ENCODE peak calls at places on chromosomes 11 and 22, in five cellular contexts. One of them, this sample, is unnamed.

GRCh38 chr11:4095509-4096230 is 1.1 kb downstream of the RRM1 start:
- DNase-seq in ovary: no peak
- DNase-seq in B cell: no peak
- DNase-seq in fibroblast of lung: peak; percentile 62
- DNase-seq in endothelial cell of umbilical vein: peak; percentile 20
- DNase-seq in this sample: no peak

GRCh38 chr11:61357233-61357893 is 4.3 kb downstream of the CYB561A3 start:
- DNase-seq in ovary: no peak
- DNase-seq in B cell: peak; percentile 90
- DNase-seq in fibroblast of lung: no peak
- DNase-seq in endothelial cell of umbilical vein: no peak
- DNase-seq in this sample: peak; percentile 72

GRCh38 chr11:20369816-20370215 is 6.3 kb downstream of the HTATIP2 start:
- DNase-seq in ovary: no peak
- DNase-seq in fibroblast of lung: no peak
- DNase-seq in B cell: no peak
- DNase-seq in endothelial cell of umbilical vein: no peak
- DNase-seq in this sample: no peak

GRCh38 chr11:117011541-117011908 is 86.7 kb downstream of the SIK3 start:
- DNase-seq in endothelial cell of umbilical vein: no peak
- DNase-seq in fibroblast of lung: no peak
- DNase-seq in ovary: no peak
- DNase-seq in B cell: no peak
- DNase-seq in this sample: no peak

GRCh38 chr11:114353448-114353847 is 46.9 kb downstream of the C11orf71 start:
- DNase-seq in ovary: no peak
- DNase-seq in endothelial cell of umbilical vein: no peak
- DNase-seq in B cell: no peak
- DNase-seq in fibroblast of lung: no peak
- DNase-seq in this sample: no peak

GRCh38 chr22:21451545-21452520 is 15.4 kb upstream of the TMEM191C start:
- DNase-seq in B cell: no peak
- DNase-seq in fibroblast of lung: no peak
- DNase-seq in endothelial cell of umbilical vein: no peak
- DNase-seq in ovary: no peak
- DNase-seq in this sample: no peak

GRCh38 chr11:129766858-129767604 is 48.6 kb upstream of the TMEM45B start:
- DNase-seq in endothelial cell of umbilical vein: peak; percentile 26
- DNase-seq in ovary: no peak
- DNase-seq in B cell: no peak
- DNase-seq in fibroblast of lung: peak; percentile 21
- DNase-seq in this sample: no peak

GRCh38 chr11:116641561-116642045 is 131.2 kb downstream of the BUD13 start:
- DNase-seq in fibroblast of lung: no peak
- DNase-seq in ovary: peak; percentile 23
- DNase-seq in B cell: no peak
- DNase-seq in endothelial cell of umbilical vein: peak; percentile 29
- DNase-seq in this sample: peak; percentile 71

GRCh38 chr11:1457326-1457680 is 29.3 kb downstream of the MOB2 start:
- DNase-seq in B cell: no peak
- DNase-seq in endothelial cell of umbilical vein: no peak
- DNase-seq in fibroblast of lung: no peak
- DNase-seq in ovary: no peak
- DNase-seq in this sample: no peak

GRCh38 chr22:17213976-17214375 is 5.3 kb downstream of the ADA2 start:
- DNase-seq in B cell: peak; percentile 56
- DNase-seq in fibroblast of lung: peak; percentile 39
- DNase-seq in ovary: peak; percentile 33
- DNase-seq in endothelial cell of umbilical vein: peak; percentile 40
- DNase-seq in this sample: no peak

GRCh38 chr11:118845369-118845768 is 38.3 kb upstream of the CXCR5 start:
- DNase-seq in B cell: no peak
- DNase-seq in ovary: no peak
- DNase-seq in endothelial cell of umbilical vein: peak; percentile 15
- DNase-seq in fibroblast of lung: peak; percentile 64
- DNase-seq in this sample: peak; percentile 50

GRCh38 chr22:40509401-40510134 is 127.0 kb downstream of the MRTFA start:
- DNase-seq in fibroblast of lung: peak; percentile 99
- DNase-seq in endothelial cell of umbilical vein: peak; percentile 84
- DNase-seq in B cell: no peak
- DNase-seq in ovary: peak; percentile 77
- DNase-seq in this sample: no peak

GRCh38 chr11:72950685-72951084 is 136.5 kb downstream of the ATG16L2 start:
- DNase-seq in fibroblast of lung: no peak
- DNase-seq in endothelial cell of umbilical vein: no peak
- DNase-seq in B cell: no peak
- DNase-seq in ovary: no peak
- DNase-seq in this sample: no peak

GRCh38 chr22:40597541-40598453 is 38.7 kb downstream of the MRTFA start:
- DNase-seq in endothelial cell of umbilical vein: no peak
- DNase-seq in B cell: no peak
- DNase-seq in fibroblast of lung: peak; percentile 40
- DNase-seq in ovary: no peak
- DNase-seq in this sample: no peak

DNA sequence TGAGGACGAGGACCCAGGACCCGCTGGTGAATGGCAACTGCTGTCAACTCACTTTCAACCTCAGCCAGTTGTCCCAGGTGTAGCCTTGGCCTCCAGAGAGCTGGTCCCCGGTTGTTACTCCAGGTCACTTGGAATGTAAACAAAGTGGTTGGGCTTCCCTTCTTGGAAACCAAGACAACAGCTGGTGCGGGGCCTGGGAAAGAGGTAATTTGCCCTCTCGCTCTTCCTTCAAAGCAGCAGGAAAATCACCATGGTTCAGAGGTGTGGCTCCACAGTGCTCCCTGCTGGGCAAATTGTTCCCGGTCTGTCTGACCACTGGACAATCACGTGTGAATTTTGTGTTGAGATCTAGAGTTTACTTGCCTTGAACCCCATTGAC is 15.0 kb downstream of the SLC1A2 start:
- DNase-seq in endothelial cell of umbilical vein: peak; percentile 25
- DNase-seq in B cell: no peak
- DNase-seq in ovary: no peak
- DNase-seq in fibroblast of lung: peak; percentile 45
- DNase-seq in this sample: no peak
- TF ChIP-seq CTCF in endothelial cell of umbilical vein: peak; percentile 52
- TF ChIP-seq CTCF in B cell: peak; percentile 8
- TF ChIP-seq CTCF in ovary: no peak
- TF ChIP-seq CTCF in fibroblast of lung: peak; percentile 54
- TF ChIP-seq CTCF in this sample: peak; percentile 42

GRCh38 chr11:131914299-131914902 is 544.0 kb downstream of the NTM start:
- DNase-seq in fibroblast of lung: peak; percentile 48
- DNase-seq in ovary: no peak
- DNase-seq in B cell: no peak
- DNase-seq in endothelial cell of umbilical vein: peak; percentile 20
- DNase-seq in this sample: no peak
- TF ChIP-seq CTCF in fibroblast of lung: peak; percentile 29
- TF ChIP-seq CTCF in ovary: no peak
- TF ChIP-seq CTCF in B cell: no peak
- TF ChIP-seq CTCF in endothelial cell of umbilical vein: peak; percentile 31
- TF ChIP-seq CTCF in this sample: no peak

DNA sequence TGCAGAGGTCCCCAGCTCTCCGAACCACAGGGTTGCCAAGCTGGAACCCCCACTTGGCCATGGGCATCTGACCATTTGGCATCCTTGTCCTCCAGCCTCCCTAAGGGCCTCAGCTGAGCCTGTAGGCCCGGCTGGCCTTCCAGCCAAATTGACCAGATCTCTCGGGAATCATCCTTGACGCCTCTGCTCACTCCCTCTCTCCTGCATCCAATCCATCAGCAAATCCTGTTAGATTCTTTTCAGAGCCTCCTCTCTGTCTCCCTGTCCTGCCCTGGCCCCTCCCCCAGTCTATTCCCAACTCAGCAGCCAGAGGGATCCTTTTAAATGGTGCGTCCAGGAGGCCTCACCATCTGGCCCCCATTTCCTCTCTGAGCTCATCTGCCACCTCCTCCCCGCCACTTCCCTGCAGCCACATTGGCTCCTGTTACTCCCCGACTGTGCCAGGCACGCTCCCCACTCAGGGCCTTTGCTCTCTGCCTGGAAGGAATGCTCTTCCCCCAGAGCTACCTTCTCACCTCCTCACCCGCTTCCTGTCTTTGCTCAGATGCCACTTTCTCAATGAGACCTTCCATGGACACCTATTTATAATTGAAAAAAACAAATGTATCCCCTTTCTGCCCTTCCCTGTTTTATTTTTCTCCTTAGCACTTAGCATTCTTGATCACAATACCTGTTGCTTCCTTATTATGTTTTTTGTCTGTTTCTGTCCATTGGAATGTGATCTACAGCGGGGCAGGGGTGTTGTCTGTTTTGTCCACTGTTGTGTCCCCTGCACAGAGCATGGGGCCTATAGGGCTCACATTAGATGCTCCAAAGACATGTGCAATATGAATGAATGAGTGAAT is 78.1 kb downstream of the NFAM1 start:
- DNase-seq in fibroblast of lung: no peak
- DNase-seq in B cell: no peak
- DNase-seq in ovary: no peak
- DNase-seq in endothelial cell of umbilical vein: no peak
- DNase-seq in this sample: no peak
- TF ChIP-seq CTCF in fibroblast of lung: peak; percentile 16
- TF ChIP-seq CTCF in B cell: no peak
- TF ChIP-seq CTCF in ovary: no peak
- TF ChIP-seq CTCF in endothelial cell of umbilical vein: no peak
- TF ChIP-seq CTCF in this sample: no peak

GRCh38 chr11:68692881-68693483 is 8.6 kb downstream of the GAL start:
- DNase-seq in endothelial cell of umbilical vein: no peak
- DNase-seq in B cell: no peak
- DNase-seq in fibroblast of lung: no peak
- DNase-seq in ovary: no peak
- DNase-seq in this sample: no peak
- TF ChIP-seq CTCF in endothelial cell of umbilical vein: no peak
- TF ChIP-seq CTCF in B cell: no peak
- TF ChIP-seq CTCF in fibroblast of lung: no peak
- TF ChIP-seq CTCF in ovary: no peak
- TF ChIP-seq CTCF in this sample: no peak

GRCh38 chr11:63510360-63511130 is 4.7 kb downstream of the LGALS12 start:
- DNase-seq in fibroblast of lung: peak; percentile 81
- DNase-seq in B cell: no peak
- DNase-seq in endothelial cell of umbilical vein: no peak
- DNase-seq in ovary: peak; percentile 65
- DNase-seq in this sample: peak; percentile 11
- TF ChIP-seq CTCF in fibroblast of lung: no peak
- TF ChIP-seq CTCF in B cell: no peak
- TF ChIP-seq CTCF in endothelial cell of umbilical vein: no peak
- TF ChIP-seq CTCF in ovary: no peak
- TF ChIP-seq CTCF in this sample: no peak

DNA sequence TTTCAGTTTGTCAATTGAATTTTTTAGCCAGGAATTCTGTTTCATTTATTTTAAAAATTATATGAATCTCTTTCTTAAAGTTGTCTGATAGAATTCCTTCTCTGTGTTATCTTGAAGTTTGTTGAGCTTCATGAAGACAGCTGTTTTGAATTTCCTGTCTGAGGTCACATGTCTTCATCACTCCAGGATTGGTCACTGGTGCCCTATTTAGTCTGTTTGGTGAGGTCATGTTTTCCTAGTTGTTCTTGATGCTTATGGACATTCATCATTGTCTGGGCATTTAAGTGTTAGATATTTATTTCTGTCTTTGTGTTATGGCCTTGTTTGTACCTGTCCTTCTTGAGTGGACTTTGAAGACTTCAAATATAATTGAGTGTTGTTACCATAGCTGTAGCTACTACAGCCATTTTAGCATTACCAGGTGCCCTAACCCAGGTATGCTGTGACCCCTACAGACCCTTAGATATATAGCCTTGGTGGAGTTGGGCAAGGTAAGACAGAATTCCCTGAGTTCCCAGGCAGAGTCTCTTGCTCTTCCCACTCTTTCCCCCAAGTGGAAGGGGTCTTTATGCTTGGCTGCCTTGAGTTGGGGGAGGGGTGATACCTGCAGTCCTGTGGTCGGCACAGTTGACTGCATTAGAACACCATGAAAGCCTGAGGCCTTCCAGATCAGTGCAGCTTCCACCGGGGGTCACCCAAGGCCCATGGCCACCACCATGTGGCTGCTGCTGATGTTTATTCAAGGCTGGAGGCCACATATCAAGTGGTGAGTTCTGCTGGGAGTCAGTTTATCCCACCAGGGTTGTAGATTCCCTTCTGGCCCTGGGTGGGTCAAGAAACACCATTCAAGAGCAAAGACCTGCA is 229.6 kb downstream of the DYNC2H1 start:
- DNase-seq in B cell: no peak
- DNase-seq in fibroblast of lung: no peak
- DNase-seq in ovary: no peak
- DNase-seq in endothelial cell of umbilical vein: peak; percentile 28
- DNase-seq in this sample: no peak
- TF ChIP-seq CTCF in B cell: no peak
- TF ChIP-seq CTCF in fibroblast of lung: no peak
- TF ChIP-seq CTCF in ovary: no peak
- TF ChIP-seq CTCF in endothelial cell of umbilical vein: peak; percentile 30
- TF ChIP-seq CTCF in this sample: no peak

GRCh38 chr11:37451903-37452302 is 853.9 kb upstream of the RAG2 start:
- DNase-seq in fibroblast of lung: no peak
- DNase-seq in ovary: no peak
- DNase-seq in B cell: no peak
- DNase-seq in endothelial cell of umbilical vein: no peak
- DNase-seq in this sample: no peak

GRCh38 chr11:37450613-37451012 is 852.6 kb upstream of the RAG2 start:
- DNase-seq in endothelial cell of umbilical vein: no peak
- DNase-seq in ovary: no peak
- DNase-seq in B cell: no peak
- DNase-seq in fibroblast of lung: peak; percentile 17
- DNase-seq in this sample: no peak

GRCh38 chr11:37449146-37449545 is 851.1 kb upstream of the RAG2 start:
- DNase-seq in ovary: no peak
- DNase-seq in endothelial cell of umbilical vein: no peak
- DNase-seq in B cell: no peak
- DNase-seq in fibroblast of lung: peak; percentile 78
- DNase-seq in this sample: no peak
- TF ChIP-seq CTCF in ovary: no peak
- TF ChIP-seq CTCF in endothelial cell of umbilical vein: no peak
- TF ChIP-seq CTCF in B cell: no peak
- TF ChIP-seq CTCF in fibroblast of lung: peak; percentile 54
- TF ChIP-seq CTCF in this sample: peak; percentile 39

GRCh38 chr11:99519095-99519494 is 498.3 kb downstream of the CNTN5 start:
- DNase-seq in fibroblast of lung: no peak
- DNase-seq in endothelial cell of umbilical vein: no peak
- DNase-seq in B cell: no peak
- DNase-seq in ovary: no peak
- DNase-seq in this sample: no peak
- TF ChIP-seq CTCF in fibroblast of lung: no peak
- TF ChIP-seq CTCF in endothelial cell of umbilical vein: no peak
- TF ChIP-seq CTCF in B cell: no peak
- TF ChIP-seq CTCF in ovary: no peak
- TF ChIP-seq CTCF in this sample: no peak

DNA sequence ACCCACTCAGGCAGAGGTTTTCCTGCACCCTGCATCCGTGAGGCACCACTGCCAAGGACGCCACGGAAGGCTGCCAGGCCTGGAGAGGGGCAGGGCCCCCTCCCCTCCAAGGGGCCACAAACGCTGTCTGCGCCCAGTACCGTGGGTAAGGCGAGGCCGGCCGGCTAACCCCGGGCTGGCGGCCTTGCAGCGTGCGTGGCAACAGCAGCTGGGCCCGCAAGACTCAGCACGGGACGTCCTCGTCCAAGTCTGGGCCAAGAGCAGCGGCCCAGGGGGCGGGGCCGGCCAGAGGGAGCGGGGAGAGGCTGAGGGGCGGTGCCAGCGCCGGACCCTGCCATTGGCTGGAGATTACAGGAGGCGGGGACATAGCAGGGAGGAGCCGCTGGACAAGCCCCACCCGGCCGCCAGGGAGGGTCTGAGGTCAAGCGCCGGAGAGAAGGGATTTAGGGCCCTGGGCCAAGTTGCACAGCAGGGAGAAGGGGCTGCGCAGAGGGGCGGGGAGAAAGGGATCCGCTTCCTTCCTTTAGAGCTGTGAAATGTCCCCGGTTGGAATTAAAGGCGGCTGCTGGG is 16.0 kb downstream of the SLC43A1 start:
- DNase-seq in ovary: peak; percentile 99
- DNase-seq in endothelial cell of umbilical vein: peak; percentile 97
- DNase-seq in fibroblast of lung: peak; percentile 94
- DNase-seq in B cell: peak; percentile 70
- DNase-seq in this sample: peak; percentile 81
- TF ChIP-seq CTCF in ovary: no peak
- TF ChIP-seq CTCF in endothelial cell of umbilical vein: no peak
- TF ChIP-seq CTCF in fibroblast of lung: no peak
- TF ChIP-seq CTCF in B cell: no peak
- TF ChIP-seq CTCF in this sample: no peak

This sample was measured in GM10248.